ENCODE peak calls at places on chromosomes 3 and 15, in four cellular contexts. Z is activated effector memory CD4-positive, alpha-beta T cell treated with anti-CD3 and anti-CD28 coated beads, Interleukin-2, amount 50 U/mL, for 16 hours; F is effector memory CD8-positive, alpha-beta T cell; L is cardiac fibroblast. Q is an unnamed sample.

GRCh38 chr3:11835028-11835639 is 11.6 kb downstream of the TAMM41 start:
- DNase-seq in Z (no peak), F (no peak), L (peak; percentile 51), Q (peak; percentile 7)

GRCh38 chr3:4337147-4337546 is 34.0 kb downstream of the SETMAR start:
- DNase-seq in Z (no peak), F (no peak), L (no peak), Q (peak; percentile 18)

GRCh38 chr15:76140069-76140454 is 80.3 kb downstream of the TMEM266 start:
- DNase-seq in Z (no peak), F (no peak), L (peak; percentile 47), Q (no peak)

GRCh38 chr3:26718295-26718694 is 95.7 kb downstream of the LRRC3B start:
- DNase-seq in Z (no peak), F (no peak), L (no peak), Q (peak; percentile 50)

GRCh38 chr3:46481636-46482035 is 16.1 kb upstream of the RTP3 start:
- DNase-seq in Z (no peak), F (no peak), L (no peak), Q (no peak)

GRCh38 chr3:54120657-54121403 is 1.5 kb upstream of the CACNA2D3 start:
- DNase-seq in Z (no peak), F (no peak), L (peak; percentile 23), Q (no peak)

GRCh38 chr3:97949110-97949485 is 23.1 kb downstream of the RIOX2 start:
- DNase-seq in Z (no peak), F (no peak), L (no peak), Q (no peak)

GRCh38 chr15:33581032-33581431 is 270.3 kb downstream of the RYR3 start:
- DNase-seq in Z (no peak), F (no peak), L (peak; percentile 64), Q (no peak)